ENCODE peak calls at places on chromosome 14, in six cellular contexts. E, R, V, U, C and Q are unnamed samples.

GRCh38 chr14:100386121-100386520 is 63.0 kb downstream of the SLC25A47 start:
- DNase-seq in V (no peak), E (no peak), C (no peak), U (no peak), R (no peak), Q (no peak)

GRCh38 chr14:66119805-66120204 is 366.4 kb upstream of the CCDC196 start:
- DNase-seq in V (no peak), E (no peak), R (no peak), C (no peak), U (no peak), Q (no peak)

GRCh38 chr14:72788972-72789728 is 104.8 kb downstream of the DPF3 start:
- DNase-seq in V (no peak), C (no peak), E (no peak), U (no peak), R (no peak), Q (no peak)

GRCh38 chr14:66244834-66245233 is 241.3 kb upstream of the CCDC196 start:
- DNase-seq in E (no peak), V (no peak), U (no peak), C (no peak), R (no peak), Q (no peak)

GRCh38 chr14:78135450-78135891 is 34.7 kb upstream of the NRXN3 start:
- DNase-seq in C (no peak), E (peak), V (no peak), R (no peak), U (peak), Q (peak)

GRCh38 chr14:55780156-55780946 is 200.3 kb downstream of the KTN1 start:
- DNase-seq in V (peak), U (peak), R (no peak), E (peak), C (no peak), Q (peak)

GRCh38 chr14:85214471-85214870 is 315.5 kb upstream of the FLRT2 start:
- DNase-seq in U (no peak), V (no peak), R (no peak), C (no peak), E (peak), Q (peak)

GRCh38 chr14:104521816-104522745 is 57.5 kb upstream of the C14orf180 start:
- DNase-seq in C (no peak), R (no peak), V (no peak), E (no peak), U (no peak), Q (no peak)

GRCh38 chr14:60573943-60574496 is 65.1 kb downstream of the SIX6 start:
- DNase-seq in E (no peak), U (no peak), R (no peak), C (no peak), V (no peak), Q (no peak)

GRCh38 chr14:104103061-104104005 is 17.8 kb downstream of the ASPG start:
- DNase-seq in R (no peak), C (no peak), U (no peak), V (no peak), E (no peak), Q (no peak)

GRCh38 chr14:91980157-91980556 is 32.7 kb upstream of the FBLN5 start:
- DNase-seq in V (no peak), R (no peak), U (peak), E (peak), C (no peak), Q (peak)

GRCh38 chr14:96083667-96084320 is 44.6 kb downstream of the C14orf132 start:
- DNase-seq in C (no peak), R (no peak), V (peak), U (peak), E (peak), Q (peak)

GRCh38 chr14:34181308-34181707 is 230.4 kb upstream of the EGLN3 start:
- DNase-seq in E (no peak), R (no peak), U (no peak), C (no peak), V (no peak), Q (no peak)

GRCh38 chr14:37470251-37470650 is 124.8 kb downstream of the FOXA1 start:
- DNase-seq in U (no peak), E (no peak), C (no peak), V (no peak), R (no peak), Q (no peak)

GRCh38 chr14:100428727-100429126 is 105.6 kb downstream of the SLC25A47 start:
- DNase-seq in C (no peak), R (no peak), V (no peak), E (no peak), U (no peak), Q (no peak)

GRCh38 chr14:61476737-61477410 is 155.5 kb downstream of the PRKCH start:
- DNase-seq in R (no peak), V (no peak), E (peak), U (peak), C (no peak), Q (no peak)

GRCh38 chr14:96309128-96309906 is 53.3 kb downstream of the BDKRB1 start:
- DNase-seq in R (no peak), V (no peak), U (no peak), C (no peak), E (no peak), Q (no peak)

GRCh38 chr14:61588419-61588901 is 106.9 kb upstream of the HIF1A start:
- DNase-seq in V (peak), E (no peak), U (no peak), R (no peak), C (peak), Q (no peak)

GRCh38 chr14:79899610-79900009 is 311.7 kb downstream of the DIO2 start:
- DNase-seq in R (no peak), C (no peak), E (no peak), V (no peak), U (no peak), Q (no peak)

GRCh38 chr14:65915125-65915524 is 502.6 kb downstream of the FUT8 start:
- DNase-seq in R (no peak), C (no peak), V (no peak), E (no peak), U (no peak), Q (no peak)

GRCh38 chr14:70254476-70254961 is 65.8 kb upstream of the SLC8A3 start:
- DNase-seq in C (no peak), E (peak), U (peak), V (peak), R (no peak), Q (peak)

GRCh38 chr14:75095690-75096089 is 26.2 kb downstream of the ZC2HC1C start:
- DNase-seq in U (no peak), C (no peak), V (no peak), R (no peak), E (no peak), Q (no peak)
- H3K27ac ChIP-seq in U (no peak), C (no peak), V (no peak), R (no peak), E (no peak), Q (no peak)

DNA sequence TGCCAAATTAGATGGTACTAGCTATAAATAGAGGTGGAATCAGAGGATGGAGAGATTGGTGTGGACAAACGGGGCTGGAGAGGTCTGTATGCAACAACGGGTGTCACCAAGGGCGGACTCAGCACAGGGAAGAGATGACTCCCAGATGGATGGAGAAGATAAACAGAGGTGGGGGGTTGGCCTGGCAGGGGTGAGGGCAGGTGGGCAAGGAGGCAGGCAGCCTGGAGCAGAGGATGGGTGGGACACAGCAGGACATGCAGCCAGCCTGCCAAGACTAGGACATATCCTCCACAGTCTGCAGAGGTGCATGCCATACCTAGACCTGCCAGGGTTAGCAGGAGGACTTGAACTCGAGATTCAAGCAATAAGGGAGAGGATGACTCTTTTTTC is 56.2 kb downstream of the TTC7B start:
- DNase-seq in E (no peak), C (no peak), R (no peak), U (no peak), V (no peak), Q (no peak)
- H3K27ac ChIP-seq in E (no peak), C (peak), R (peak), U (peak), V (no peak), Q (no peak)

GRCh38 chr14:58637040-58637390 is 747 bp upstream of the DACT1 start:
- DNase-seq in C (peak), V (no peak), U (no peak), R (peak), E (peak), Q (peak)

GRCh38 chr14:58633831-58634230 is 3.9 kb upstream of the DACT1 start:
- DNase-seq in V (no peak), U (no peak), R (no peak), E (no peak), C (peak), Q (no peak)

GRCh38 chr14:58636129-58636528 is 1.6 kb upstream of the DACT1 start:
- DNase-seq in U (no peak), R (no peak), E (no peak), C (no peak), V (no peak), Q (no peak)

GRCh38 chr14:58637391-58638230 is at the start of gene DACT1:
- DNase-seq in R (no peak), V (peak), C (peak), U (peak), E (no peak), Q (peak)

DNA sequence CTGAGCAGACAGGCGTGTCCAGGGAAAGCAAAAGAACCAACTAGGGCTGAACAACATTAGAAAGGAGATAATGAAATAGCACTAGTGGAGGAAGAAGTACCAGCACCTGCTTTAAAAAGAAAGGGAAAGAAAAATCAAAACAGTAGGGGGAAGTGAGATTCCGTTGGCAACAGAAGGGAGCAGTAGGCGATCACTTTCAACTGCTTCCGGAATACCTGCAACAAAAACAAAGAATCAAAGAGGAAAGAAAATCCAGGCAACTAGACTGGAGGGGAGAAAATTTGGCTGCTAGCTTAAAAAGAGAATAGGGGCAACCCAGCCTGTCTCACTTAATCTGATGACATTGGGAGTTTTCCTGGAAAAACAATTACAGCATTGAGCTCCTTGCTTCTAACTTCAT is 2.7 kb upstream of the DACT1 start:
- DNase-seq in U (no peak), C (no peak), R (no peak), V (no peak), E (no peak), Q (no peak)
- H3K27ac ChIP-seq in U (no peak), C (no peak), R (peak), V (no peak), E (no peak), Q (no peak)

GRCh38 chr14:50062438-50063039 is 53.8 kb downstream of the VCPKMT start:
- DNase-seq in V (no peak), C (no peak), R (no peak), U (peak), E (peak), Q (peak)
- H3K27ac ChIP-seq in V (peak), C (peak), R (peak), U (peak), E (peak), Q (peak)

DNA sequence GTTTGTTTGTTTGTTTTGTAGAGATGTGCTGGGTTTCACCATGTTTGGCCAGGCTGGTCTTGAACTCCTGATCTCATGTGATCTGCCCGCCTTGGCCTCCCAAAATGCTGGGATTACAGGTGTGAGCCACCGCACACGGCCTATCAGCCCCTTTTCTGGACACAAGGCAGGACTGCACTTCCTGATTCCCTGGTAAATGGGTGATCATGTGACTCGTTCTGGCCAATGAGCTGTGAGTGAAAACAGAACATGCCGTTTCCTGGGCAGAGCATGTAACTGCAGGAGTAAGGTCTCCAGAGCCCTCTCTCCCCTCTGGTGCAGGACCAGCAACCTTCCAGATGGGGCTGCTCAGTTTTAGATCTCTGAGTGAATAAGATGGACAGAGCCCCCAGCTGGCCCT is 92.7 kb downstream of the ITPK1 start:
- DNase-seq in U (no peak), C (no peak), R (no peak), V (no peak), E (no peak), Q (peak)
- H3K27ac ChIP-seq in U (no peak), C (peak), R (no peak), V (no peak), E (no peak), Q (no peak)

DNA sequence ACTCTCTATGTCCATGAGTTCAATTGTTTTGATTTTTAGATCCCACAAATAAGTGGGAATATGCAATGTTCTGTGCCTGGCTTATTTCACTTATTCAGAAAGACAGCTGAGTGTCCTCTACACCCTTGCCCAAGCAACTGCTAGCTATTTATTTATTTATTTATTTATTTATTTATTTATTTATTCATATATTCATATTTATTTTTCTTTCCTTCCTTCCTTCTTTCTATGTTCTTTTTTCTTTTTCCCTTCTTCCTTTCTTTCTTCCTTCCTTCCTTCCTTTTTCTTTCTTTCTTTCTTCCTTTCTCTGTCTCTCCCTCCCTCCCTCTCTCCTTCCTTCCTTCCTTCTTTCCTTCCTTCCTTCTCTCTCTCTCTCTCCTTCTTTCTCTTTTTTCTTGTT is 563.4 kb downstream of the BCL11B start:
- DNase-seq in E (no peak), V (no peak), R (no peak), U (no peak), C (no peak), Q (no peak)
- H3K27ac ChIP-seq in E (no peak), V (no peak), R (no peak), U (no peak), C (no peak), Q (no peak)

DNA sequence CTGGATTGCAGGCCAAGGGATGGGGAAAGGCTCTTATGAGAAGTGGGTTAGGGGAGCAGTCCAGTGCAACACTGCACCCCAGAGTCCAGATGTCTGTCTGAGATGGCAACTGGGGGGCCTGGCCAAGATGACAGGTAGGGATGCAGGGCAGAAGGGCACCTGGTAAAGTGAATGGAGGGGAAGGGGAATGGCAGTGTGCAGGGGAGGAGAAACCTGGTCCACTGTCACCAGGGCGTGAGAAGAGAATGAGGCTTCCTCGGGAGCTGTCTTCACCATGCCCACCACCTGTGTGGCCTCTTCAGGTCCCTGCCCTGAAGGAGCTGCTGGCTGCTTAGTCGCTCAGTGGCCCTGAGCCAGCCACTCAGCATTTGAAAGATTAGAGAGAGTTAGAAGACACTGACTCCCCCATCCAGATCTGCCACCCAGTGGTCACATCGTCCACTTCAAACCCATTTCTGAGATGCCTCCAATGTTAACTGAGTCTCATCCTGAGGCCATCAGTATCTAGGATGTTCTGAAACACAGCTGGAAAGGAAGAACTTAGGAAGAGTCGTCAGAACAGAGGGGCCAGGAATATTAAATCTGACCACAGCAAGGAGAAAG is 57.3 kb downstream of the PLEKHG3 start:
- DNase-seq in V (no peak), E (no peak), R (no peak), U (no peak), C (no peak), Q (peak)
- H3K27ac ChIP-seq in V (peak), E (peak), R (peak), U (peak), C (peak), Q (peak)

DNA sequence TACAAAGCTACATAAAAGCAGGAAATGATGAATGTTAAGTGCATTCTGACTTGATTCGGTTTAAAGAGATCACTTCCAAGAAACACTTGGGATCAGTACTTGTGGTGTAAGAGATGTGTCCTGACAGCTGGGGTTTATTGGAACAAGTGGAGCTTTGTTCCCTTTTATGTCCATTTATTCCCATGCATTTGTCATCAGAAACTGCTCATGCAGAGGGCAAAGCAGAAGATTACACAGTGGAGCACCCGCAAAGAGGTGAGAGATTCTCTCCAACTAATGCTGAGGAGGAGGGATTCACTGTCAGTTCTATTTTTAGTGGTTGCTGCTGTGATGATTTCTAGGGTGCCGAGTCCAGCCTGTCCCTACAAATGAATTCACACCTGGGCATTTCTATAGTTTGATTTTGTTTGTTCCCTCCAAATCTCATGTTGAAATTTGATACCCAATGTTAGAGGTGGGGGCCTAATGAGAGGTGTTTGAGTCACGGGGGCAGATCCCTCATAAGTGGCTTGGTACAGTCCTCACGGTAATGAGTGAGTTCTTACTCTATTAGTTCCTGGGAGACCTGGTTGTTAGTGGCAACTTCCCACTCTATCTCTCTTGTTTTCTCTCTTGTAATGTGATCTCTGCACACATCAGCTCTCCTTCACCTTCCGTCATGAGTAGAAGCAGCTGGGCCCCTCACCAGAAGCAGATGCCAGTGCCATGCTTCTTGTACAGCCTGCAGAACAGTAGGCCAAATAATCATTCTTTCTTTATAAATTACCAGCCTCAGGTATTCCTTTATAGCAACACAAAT is 29.4 kb upstream of the KCNK10 start:
- DNase-seq in U (no peak), C (no peak), R (no peak), V (no peak), E (peak), Q (peak)
- H3K27ac ChIP-seq in U (no peak), C (no peak), R (no peak), V (no peak), E (no peak), Q (peak)

DNA sequence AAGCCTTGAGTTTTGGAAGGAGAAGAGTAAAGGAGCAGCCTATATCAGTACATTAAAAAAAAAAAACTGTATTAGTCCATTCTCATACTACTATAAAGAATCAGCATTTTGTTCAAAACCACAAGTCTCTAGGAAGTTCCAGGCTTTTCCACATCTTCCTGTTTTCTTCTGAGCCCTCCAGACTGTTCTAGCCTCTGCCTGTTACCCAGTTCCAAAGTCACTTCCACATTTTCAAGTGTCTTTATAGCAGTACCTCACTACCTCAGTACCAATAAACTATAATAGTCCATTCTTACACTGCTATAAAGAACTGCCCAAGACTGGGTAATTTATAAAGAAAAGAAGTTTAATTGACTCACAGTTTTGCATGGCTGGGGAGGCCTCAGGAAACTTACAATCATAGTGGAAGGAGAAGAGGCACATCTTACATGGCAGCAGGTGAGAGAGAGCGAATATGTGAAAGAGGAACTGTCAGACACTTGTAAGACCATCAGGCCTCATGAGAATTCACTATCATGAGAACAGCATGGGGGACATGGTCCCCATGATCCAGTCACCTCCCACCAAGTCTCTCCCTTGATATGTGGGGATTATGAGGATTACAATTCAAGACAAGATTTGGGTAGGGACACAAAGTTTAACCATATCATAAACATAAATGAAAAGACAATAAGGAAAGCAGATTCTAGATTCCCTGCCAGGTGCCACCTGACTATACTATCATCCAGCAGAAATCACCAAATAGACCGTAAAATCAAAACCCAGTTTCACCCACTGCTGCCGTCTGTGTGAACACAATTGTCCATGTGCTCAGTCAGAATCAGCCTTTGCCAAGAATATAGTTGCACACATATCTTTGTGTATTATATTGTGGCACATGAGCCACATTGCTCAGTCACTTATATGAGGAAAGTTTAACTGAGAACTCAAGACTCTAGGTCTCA is 27.8 kb downstream of the TOGARAM1 start:
- DNase-seq in E (no peak), R (no peak), C (no peak), V (no peak), U (no peak), Q (no peak)
- H3K27ac ChIP-seq in E (no peak), R (no peak), C (no peak), V (no peak), U (no peak), Q (no peak)

DNA sequence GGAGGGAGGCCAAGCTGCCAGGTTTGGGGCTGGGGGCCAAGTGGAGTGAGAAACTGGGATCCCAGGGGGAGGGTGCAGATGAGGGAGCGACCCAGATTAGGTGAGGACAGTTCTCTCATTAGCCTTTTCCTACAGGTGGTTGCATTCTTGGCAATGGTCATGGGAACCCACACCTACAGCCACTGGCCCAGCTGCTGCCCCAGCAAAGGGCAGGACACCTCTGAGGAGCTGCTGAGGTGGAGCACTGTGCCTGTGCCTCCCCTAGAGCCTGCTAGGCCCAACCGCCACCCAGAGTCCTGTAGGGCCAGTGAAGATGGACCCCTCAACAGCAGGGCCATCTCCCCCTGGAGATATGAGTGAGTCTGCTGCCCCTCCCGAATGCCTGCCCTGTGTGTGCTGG is 432 bp downstream of the IL25 start:
- DNase-seq in V (no peak), E (no peak), U (no peak), C (no peak), R (no peak), Q (no peak)
- H3K27ac ChIP-seq in V (no peak), E (no peak), U (no peak), C (no peak), R (no peak), Q (no peak)